ENCODE peak calls at places on chromosomes 11 and 22, in five cellular contexts. F, I, N, G and J are unnamed samples.

GRCh38 chr11:123268118-123268517 is 73.1 kb upstream of the CLMP start:
- DNase-seq in I (no peak), G (peak; percentile 43), F (no peak), N (no peak), J (no peak)

GRCh38 chr11:61738776-61739175 is 13.7 kb upstream of the MYRF start:
- DNase-seq in N (no peak), I (no peak), G (no peak), F (no peak), J (no peak)

GRCh38 chr11:115695677-115696451 is 191.6 kb upstream of the CADM1 start:
- DNase-seq in F (no peak), I (no peak), G (no peak), N (no peak), J (no peak)

GRCh38 chr11:86372586-86372985 is 2.1 kb upstream of the CCDC81 start:
- DNase-seq in N (no peak), G (no peak), I (no peak), F (no peak), J (no peak)

GRCh38 chr11:34475656-34476055 is 36.9 kb downstream of the CAT start:
- DNase-seq in N (no peak), I (no peak), G (no peak), F (no peak), J (no peak)

GRCh38 chr11:130055637-130056036 is 14.1 kb upstream of the APLP2 start:
- DNase-seq in G (no peak), I (no peak), N (no peak), F (no peak), J (no peak)

GRCh38 chr11:8717876-8718753 is 35.5 kb downstream of the RPL27A start:
- DNase-seq in G (no peak), F (no peak), N (peak; percentile 89), I (no peak), J (no peak)

GRCh38 chr11:27187848-27188621 is 147.4 kb downstream of the BBOX1 start:
- DNase-seq in I (no peak), N (no peak), G (no peak), F (no peak), J (no peak)

GRCh38 chr22:19367763-19368367 is 63.7 kb downstream of the HIRA start:
- DNase-seq in I (no peak), N (no peak), G (no peak), F (no peak), J (no peak)

GRCh38 chr11:94302806-94303205 is 1.6 kb upstream of the IZUMO1R start:
- DNase-seq in F (no peak), I (no peak), G (no peak), N (no peak), J (no peak)

GRCh38 chr11:9315078-9315688 is 790 bp upstream of the TMEM41B start:
- DNase-seq in N (no peak), I (no peak), F (no peak), G (no peak), J (no peak)

GRCh38 chr22:46122511-46122971 is 27.8 kb upstream of the PPARA start:
- DNase-seq in N (no peak), G (no peak), I (no peak), F (no peak), J (peak; percentile 77)

GRCh38 chr22:44603774-44604173 is 98.2 kb upstream of the PRR5 start:
- DNase-seq in G (no peak), N (no peak), I (no peak), F (no peak), J (no peak)

GRCh38 chr11:88320149-88320559 is 17.4 kb downstream of the CTSC start:
- DNase-seq in F (no peak), N (peak; percentile 21), G (no peak), I (peak; percentile 40), J (no peak)